ENCODE peak calls at places on chromosome 14, in nine cellular contexts. V is pancreas, M is OCI-LY7, P is psoas muscle, Q is fibroblast of lung, Y is body of pancreas, D is thyroid gland, R is stomach, C is GM23248. N is an unnamed sample. For H3K4me1, the result is how much of the 10 kb centered on the place peaks cover.

GRCh38 chr14:60093606-60094005 is 1.9 kb downstream of the PCNX4 start:
- DNase-seq in M (no peak), Q (peak), D (no peak), Y (no peak), P (no peak), V (no peak), C (peak), R (no peak), N (no peak)

GRCh38 chr14:66939409-66939808 is 249.8 kb upstream of the GARIN2 start:
- DNase-seq in V (no peak), P (no peak), R (no peak), D (no peak), Q (no peak), C (no peak), Y (no peak), M (no peak), N (no peak)

GRCh38 chr14:81436296-81437138 is 36.4 kb upstream of the STON2 start:
- DNase-seq in Q (peak), R (peak), Y (peak), P (peak), C (peak), D (peak), M (peak), V (peak), N (peak)

GRCh38 chr14:68495101-68495637 is 297.7 kb downstream of the ZFP36L1 start:
- DNase-seq in Y (no peak), C (peak), D (peak), R (no peak), M (peak), V (no peak), Q (no peak), P (no peak), N (no peak)

GRCh38 chr14:97707603-97708002 is 910.4 kb downstream of the VRK1 start:
- DNase-seq in R (no peak), Q (no peak), Y (no peak), M (no peak), D (no peak), P (no peak), C (no peak), V (no peak), N (no peak)

GRCh38 chr14:87868920-87869319 is 124.1 kb downstream of the GALC start:
- DNase-seq in R (no peak), V (no peak), D (no peak), Q (no peak), P (no peak), M (no peak), C (no peak), Y (no peak), N (no peak)

GRCh38 chr14:34824826-34825225 is 50.3 kb downstream of the BAZ1A start:
- DNase-seq in M (no peak), C (no peak), P (no peak), V (no peak), D (no peak), Q (no peak), Y (no peak), R (no peak), N (no peak)

GRCh38 chr14:90060312-90060964 is 1.4 kb upstream of the KCNK13 start:
- DNase-seq in C (peak), D (peak), M (no peak), Y (peak), P (peak), Q (peak), V (peak), R (peak), N (no peak)

GRCh38 chr14:30621354-30621953 is 665 bp upstream of the SCFD1 start:
- DNase-seq in Q (no peak), Y (peak), V (no peak), C (peak), R (no peak), P (no peak), D (peak), M (peak), N (no peak)

GRCh38 chr14:99603471-99603933 is 505 bp downstream of the CCDC85C start:
- DNase-seq in Y (peak), P (peak), C (peak), M (peak), Q (no peak), D (peak), V (peak), R (no peak), N (no peak)

GRCh38 chr14:74611672-74612345 is at the start of gene LTBP2:
- DNase-seq in C (peak), R (no peak), Y (peak), P (no peak), Q (no peak), M (no peak), D (peak), V (no peak), N (no peak)

GRCh38 chr14:74825008-74825407 is 50.9 kb downstream of the PROX2 start:
- DNase-seq in P (no peak), Q (peak), D (no peak), R (no peak), M (peak), Y (no peak), C (peak), V (no peak), N (no peak)

GRCh38 chr14:31414190-31414833 is 6.0 kb downstream of the HEATR5A start:
- DNase-seq in V (no peak), P (no peak), M (no peak), C (peak), D (no peak), Y (no peak), R (no peak), Q (peak), N (no peak)

GRCh38 chr14:93960108-93960475 is 16.3 kb downstream of the ASB2 start:
- DNase-seq in Y (no peak), Q (no peak), R (no peak), M (peak), P (no peak), C (peak), V (no peak), D (no peak), N (no peak)

GRCh38 chr14:104433401-104434213 is 146.0 kb upstream of the C14orf180 start:
- DNase-seq in P (no peak), C (no peak), M (no peak), Y (no peak), Q (no peak), R (peak), V (peak), D (no peak), N (no peak)

GRCh38 chr14:52911904-52912303 is 38.9 kb downstream of the FERMT2 start:
- DNase-seq in C (no peak), R (no peak), V (no peak), P (no peak), Q (no peak), Y (no peak), D (no peak), M (no peak), N (no peak)

GRCh38 chr14:52910597-52910996 is 40.3 kb downstream of the FERMT2 start:
- DNase-seq in P (no peak), R (no peak), M (no peak), D (no peak), C (peak), V (no peak), Q (no peak), Y (no peak), N (no peak)

GRCh38 chr14:52917732-52918131 is 33.1 kb downstream of the FERMT2 start:
- DNase-seq in C (peak), D (no peak), P (no peak), R (no peak), Q (peak), V (no peak), M (no peak), Y (no peak), N (no peak)

GRCh38 chr14:52913271-52913670 is 37.6 kb downstream of the FERMT2 start:
- DNase-seq in M (no peak), C (peak), D (no peak), Q (no peak), Y (no peak), R (no peak), P (no peak), V (no peak), N (no peak)

GRCh38 chr14:52914295-52914694 is 36.6 kb downstream of the FERMT2 start:
- DNase-seq in D (no peak), M (no peak), C (no peak), Q (no peak), R (no peak), P (no peak), V (no peak), Y (no peak), N (no peak)
- H3K4me1 ChIP-seq in D (under half), M (under half), C (half or more), Q (under half), R (under half), P (under half), V (under half), Y (under half), N (under half)

DNA sequence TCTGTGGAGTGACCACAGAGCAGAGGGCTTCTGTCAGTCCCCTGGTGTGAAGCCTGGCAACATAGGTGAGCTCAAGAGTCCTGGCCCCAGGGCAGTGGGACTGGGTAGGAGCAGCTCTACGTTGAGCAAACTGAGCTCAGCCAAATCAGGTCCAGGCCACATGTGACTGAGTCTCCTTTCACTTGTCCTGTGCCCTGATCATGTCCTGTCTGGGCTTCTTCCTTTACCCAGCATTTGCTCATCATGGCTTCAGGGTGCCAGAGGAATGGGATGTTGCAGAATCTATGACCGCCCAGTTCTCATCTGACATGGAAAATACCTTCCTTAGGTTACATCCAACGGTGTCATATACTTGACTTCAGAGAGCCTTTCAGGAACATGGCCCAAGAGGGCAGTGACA is 66.4 kb upstream of the GPATCH2L start:
- DNase-seq in R (no peak), Y (no peak), D (no peak), M (no peak), V (no peak), C (no peak), P (no peak), Q (no peak), N (no peak)
- H3K27ac ChIP-seq in R (no peak), Y (no peak), D (no peak), M (no peak), V (no peak), C (no peak), P (peak), Q (no peak), N (no peak)

GRCh38 chr14:52354257-52354656 is 40.1 kb downstream of the PTGER2 start:
- DNase-seq in Y (no peak), C (no peak), V (no peak), R (no peak), Q (peak), P (no peak), D (no peak), M (no peak), N (no peak)

GRCh38 chr14:52355016-52355430 is 40.9 kb downstream of the PTGER2 start:
- DNase-seq in D (no peak), Q (peak), V (no peak), R (no peak), C (peak), Y (no peak), P (no peak), M (no peak), N (no peak)

GRCh38 chr14:52356025-52356424 is 41.9 kb downstream of the PTGER2 start:
- DNase-seq in R (no peak), V (no peak), P (no peak), Y (no peak), Q (no peak), C (no peak), D (no peak), M (no peak), N (no peak)

GRCh38 chr14:52352546-52352945 is 38.4 kb downstream of the PTGER2 start:
- DNase-seq in P (no peak), M (no peak), Y (no peak), R (no peak), V (no peak), Q (peak), C (no peak), D (no peak), N (no peak)

DNA sequence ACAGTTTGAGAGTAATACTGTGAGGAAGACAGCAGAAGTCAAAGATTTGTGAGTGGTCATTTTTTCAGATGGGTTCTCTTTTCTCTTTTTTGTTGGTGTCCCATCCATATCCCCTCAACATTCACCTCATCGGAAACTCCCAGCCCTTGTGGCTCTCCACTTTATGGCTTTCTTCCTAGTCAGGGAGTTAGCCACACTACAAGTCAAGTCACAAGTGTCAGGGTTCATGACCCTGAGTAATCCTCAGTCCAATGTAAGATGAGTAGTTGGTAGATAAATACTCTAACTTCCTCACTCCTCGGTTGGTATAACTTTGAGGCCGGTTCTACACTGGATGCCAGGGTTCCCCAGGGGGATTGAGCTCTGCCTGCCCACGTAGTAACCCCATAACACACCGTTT is 41.4 kb downstream of the PTGER2 start:
- DNase-seq in C (no peak), Y (no peak), V (no peak), Q (no peak), M (no peak), R (no peak), P (no peak), D (no peak), N (no peak)
- H3K4me1 ChIP-seq in C (under half), Y (under half), V (under half), Q (under half), M (under half), R (under half), P (under half), D (under half), N (under half)

DNA sequence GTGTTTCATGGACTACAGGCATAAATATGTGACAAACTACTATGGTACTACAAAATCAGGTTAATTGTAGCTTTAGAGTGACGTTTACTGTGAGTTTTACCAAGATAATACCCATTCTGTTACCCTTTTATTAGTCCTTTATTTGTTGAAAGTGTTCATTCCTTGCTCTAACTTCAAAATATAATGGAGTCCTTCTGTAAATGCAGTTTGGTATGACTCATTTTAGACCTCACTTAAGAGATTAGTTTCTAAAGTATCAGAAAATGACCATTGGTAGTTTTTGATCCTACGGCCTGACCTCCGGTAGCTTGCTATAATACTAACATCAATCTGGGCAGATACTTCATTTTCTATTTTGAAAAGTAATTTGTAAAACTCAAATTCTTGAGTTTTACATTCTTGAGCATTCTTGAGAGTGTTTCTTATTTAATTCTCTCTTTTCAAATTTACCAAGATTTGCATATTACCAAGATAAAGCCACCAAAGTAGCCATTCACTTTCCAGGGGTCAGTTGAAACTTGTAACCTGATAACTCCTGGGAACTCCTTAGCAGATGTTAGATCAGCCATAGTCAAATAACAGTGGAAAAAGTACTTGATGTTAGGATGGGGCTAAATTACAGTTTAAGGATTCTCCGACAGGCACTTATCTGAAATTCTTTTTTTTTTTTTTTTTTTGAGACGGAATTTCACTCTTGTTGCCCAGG is 4.2 kb downstream of the HSPA2 start:
- DNase-seq in R (no peak), P (no peak), V (no peak), M (no peak), Y (no peak), D (no peak), C (no peak), Q (no peak), N (no peak)
- H3K27ac ChIP-seq in R (no peak), P (no peak), V (no peak), M (no peak), Y (no peak), D (no peak), C (no peak), Q (no peak), N (no peak)

DNA sequence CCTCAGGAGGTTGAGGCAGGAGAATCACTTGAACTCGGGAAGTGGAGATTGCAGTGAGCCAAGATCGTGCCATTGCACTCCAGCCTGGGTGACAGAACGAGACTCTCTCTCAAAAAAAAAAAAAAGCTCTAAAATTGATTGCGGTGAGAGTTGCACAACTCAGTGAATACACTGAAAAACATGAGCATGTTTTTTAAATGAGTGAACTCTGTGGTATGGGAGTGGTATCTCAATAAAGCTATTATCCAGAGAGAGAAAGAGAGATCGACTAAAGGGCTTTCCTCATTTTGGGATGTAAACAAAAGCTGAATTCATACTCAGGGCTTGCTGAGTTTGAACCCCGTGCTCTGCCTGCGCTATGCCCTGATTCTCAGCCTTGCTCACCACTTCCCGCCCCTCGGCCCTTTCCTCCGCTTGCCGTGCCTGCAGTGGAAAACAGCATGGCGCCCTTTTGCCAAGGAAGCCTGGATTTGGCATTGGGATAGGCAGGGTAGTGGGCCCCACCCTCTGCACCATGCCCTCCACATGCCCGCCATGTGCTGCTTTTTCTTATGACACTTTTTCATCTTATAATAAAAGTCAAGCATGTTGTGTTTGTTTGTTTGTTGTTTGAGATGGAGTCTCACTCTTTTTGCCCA is 102.5 kb downstream of the LGMN start:
- DNase-seq in P (no peak), C (peak), R (no peak), M (no peak), V (no peak), Y (no peak), D (no peak), Q (peak), N (no peak)
- H3K4me1 ChIP-seq in P (under half), C (half or more), R (under half), M (under half), V (under half), Y (under half), D (under half), Q (under half), N (under half)

GRCh38 chr14:23321572-23322547 is 603 bp downstream of the PABPN1 start:
- DNase-seq in Y (peak), P (peak), C (peak), D (peak), M (peak), R (peak), Q (peak), V (peak), N (no peak)
- H3K27ac ChIP-seq in Y (peak), P (peak), C (peak), D (peak), M (peak), R (peak), Q (peak), V (peak), N (peak)

GRCh38 chr14:36659822-36660735 is 1.6 kb upstream of the PAX9 start:
- DNase-seq in V (peak), R (no peak), C (no peak), M (no peak), D (no peak), Y (no peak), Q (no peak), P (no peak), N (no peak)
- H3K4me1 ChIP-seq in V (under half), R (half or more), C (under half), M (under half), D (under half), Y (half or more), Q (under half), P (under half), N (under half)